ENCODE peak calls at places on chromosome 17, in ten cellular contexts. One of them, this sample, is unnamed.
A peak's percentile ranks its signal among the peaks of the same experiment; 100 is the strongest.

GRCh38 chr17:82836823-82837357 is 2.9 kb downstream of the ZNF750 start:
- DNase-seq in lung: no peak
- DNase-seq in upper lobe of right lung: peak; percentile 39
- DNase-seq in neural progenitor cell: peak; percentile 37
- DNase-seq in stomach: no peak
- DNase-seq in A549: no peak
- DNase-seq in brain microvascular endothelial cell: no peak
- DNase-seq in left ventricle myocardium inferior: no peak
- DNase-seq in A673: no peak
- DNase-seq in transverse colon: no peak
- DNase-seq in this sample: no peak

GRCh38 chr17:63395075-63395815 is 50.9 kb downstream of the CYB561 start:
- DNase-seq in lung: no peak
- DNase-seq in upper lobe of right lung: no peak
- DNase-seq in neural progenitor cell: no peak
- DNase-seq in stomach: no peak
- DNase-seq in A549: no peak
- DNase-seq in brain microvascular endothelial cell: peak; percentile 47
- DNase-seq in left ventricle myocardium inferior: no peak
- DNase-seq in A673: no peak
- DNase-seq in transverse colon: no peak
- DNase-seq in this sample: peak; percentile 27

GRCh38 chr17:46788300-46788699 is 30.2 kb downstream of the WNT3 start:
- DNase-seq in lung: no peak
- DNase-seq in upper lobe of right lung: no peak
- DNase-seq in neural progenitor cell: no peak
- DNase-seq in stomach: no peak
- DNase-seq in A549: no peak
- DNase-seq in brain microvascular endothelial cell: no peak
- DNase-seq in left ventricle myocardium inferior: no peak
- DNase-seq in A673: no peak
- DNase-seq in transverse colon: no peak
- DNase-seq in this sample: no peak

GRCh38 chr17:77489898-77490265 is 349.1 kb downstream of the SEC14L1 start:
- DNase-seq in lung: no peak
- DNase-seq in upper lobe of right lung: peak; percentile 68
- DNase-seq in neural progenitor cell: no peak
- DNase-seq in stomach: peak; percentile 86
- DNase-seq in A549: no peak
- DNase-seq in brain microvascular endothelial cell: no peak
- DNase-seq in left ventricle myocardium inferior: peak; percentile 92
- DNase-seq in A673: no peak
- DNase-seq in transverse colon: peak; percentile 62
- DNase-seq in this sample: peak; percentile 91

GRCh38 chr17:60989846-60990245 is 312.2 kb downstream of the BCAS3 start:
- DNase-seq in lung: no peak
- DNase-seq in upper lobe of right lung: no peak
- DNase-seq in neural progenitor cell: no peak
- DNase-seq in stomach: no peak
- DNase-seq in A549: no peak
- DNase-seq in brain microvascular endothelial cell: no peak
- DNase-seq in left ventricle myocardium inferior: no peak
- DNase-seq in A673: no peak
- DNase-seq in transverse colon: no peak
- DNase-seq in this sample: no peak

GRCh38 chr17:76524598-76525512 is 12.7 kb downstream of the CYGB start:
- DNase-seq in lung: peak; percentile 52
- DNase-seq in upper lobe of right lung: no peak
- DNase-seq in neural progenitor cell: no peak
- DNase-seq in stomach: peak; percentile 84
- DNase-seq in A549: peak; percentile 61
- DNase-seq in brain microvascular endothelial cell: no peak
- DNase-seq in left ventricle myocardium inferior: peak; percentile 81
- DNase-seq in A673: no peak
- DNase-seq in transverse colon: peak; percentile 43
- DNase-seq in this sample: peak; percentile 65

GRCh38 chr17:78032166-78032565 is 73.7 kb downstream of the TNRC6C start:
- DNase-seq in lung: no peak
- DNase-seq in upper lobe of right lung: no peak
- DNase-seq in neural progenitor cell: no peak
- DNase-seq in stomach: no peak
- DNase-seq in A549: no peak
- DNase-seq in brain microvascular endothelial cell: peak; percentile 22
- DNase-seq in left ventricle myocardium inferior: no peak
- DNase-seq in A673: no peak
- DNase-seq in transverse colon: no peak
- DNase-seq in this sample: no peak

GRCh38 chr17:65916425-65916824 is 275.5 kb downstream of the CEP112 start:
- DNase-seq in lung: no peak
- DNase-seq in upper lobe of right lung: no peak
- DNase-seq in neural progenitor cell: no peak
- DNase-seq in stomach: no peak
- DNase-seq in A549: no peak
- DNase-seq in brain microvascular endothelial cell: no peak
- DNase-seq in left ventricle myocardium inferior: no peak
- DNase-seq in A673: no peak
- DNase-seq in transverse colon: no peak
- DNase-seq in this sample: no peak

GRCh38 chr17:75406222-75406615 is 741 bp upstream of the GRB2 start:
- DNase-seq in lung: no peak
- DNase-seq in upper lobe of right lung: no peak
- DNase-seq in neural progenitor cell: peak; percentile 28
- DNase-seq in stomach: no peak
- DNase-seq in A549: no peak
- DNase-seq in brain microvascular endothelial cell: no peak
- DNase-seq in left ventricle myocardium inferior: no peak
- DNase-seq in A673: no peak
- DNase-seq in transverse colon: no peak
- DNase-seq in this sample: no peak

GRCh38 chr17:67376509-67376891 is 581 bp upstream of the PITPNC1 start:
- DNase-seq in lung: no peak
- DNase-seq in upper lobe of right lung: no peak
- DNase-seq in neural progenitor cell: no peak
- DNase-seq in stomach: peak; percentile 43
- DNase-seq in A549: no peak
- DNase-seq in brain microvascular endothelial cell: peak; percentile 34
- DNase-seq in left ventricle myocardium inferior: no peak
- DNase-seq in A673: no peak
- DNase-seq in transverse colon: peak; percentile 21
- DNase-seq in this sample: no peak

GRCh38 chr17:82548681-82549303 is 29.3 kb downstream of the FOXK2 start:
- DNase-seq in lung: peak; percentile 47
- DNase-seq in upper lobe of right lung: no peak
- DNase-seq in neural progenitor cell: no peak
- DNase-seq in stomach: no peak
- DNase-seq in A549: no peak
- DNase-seq in brain microvascular endothelial cell: no peak
- DNase-seq in left ventricle myocardium inferior: peak; percentile 43
- DNase-seq in A673: no peak
- DNase-seq in transverse colon: peak; percentile 66
- DNase-seq in this sample: no peak

GRCh38 chr17:49501496-49501895 is 6.4 kb downstream of the NGFR start:
- DNase-seq in lung: no peak
- DNase-seq in upper lobe of right lung: no peak
- DNase-seq in neural progenitor cell: no peak
- DNase-seq in stomach: no peak
- DNase-seq in A549: no peak
- DNase-seq in brain microvascular endothelial cell: no peak
- DNase-seq in left ventricle myocardium inferior: no peak
- DNase-seq in A673: no peak
- DNase-seq in transverse colon: no peak
- DNase-seq in this sample: no peak

GRCh38 chr17:56167491-56167890 is 14.2 kb downstream of the ANKFN1 start:
- DNase-seq in lung: no peak
- DNase-seq in upper lobe of right lung: no peak
- DNase-seq in neural progenitor cell: no peak
- DNase-seq in stomach: no peak
- DNase-seq in A549: no peak
- DNase-seq in brain microvascular endothelial cell: no peak
- DNase-seq in left ventricle myocardium inferior: no peak
- DNase-seq in A673: no peak
- DNase-seq in transverse colon: no peak
- DNase-seq in this sample: no peak

GRCh38 chr17:80696456-80696855 is 151.8 kb downstream of the RPTOR start:
- DNase-seq in lung: no peak
- DNase-seq in upper lobe of right lung: no peak
- DNase-seq in neural progenitor cell: no peak
- DNase-seq in stomach: no peak
- DNase-seq in A549: no peak
- DNase-seq in brain microvascular endothelial cell: no peak
- DNase-seq in left ventricle myocardium inferior: no peak
- DNase-seq in A673: no peak
- DNase-seq in transverse colon: no peak
- DNase-seq in this sample: no peak

GRCh38 chr17:70478883-70479282 is 309.6 kb downstream of the KCNJ2 start:
- DNase-seq in lung: no peak
- DNase-seq in upper lobe of right lung: no peak
- DNase-seq in neural progenitor cell: no peak
- DNase-seq in stomach: no peak
- DNase-seq in A549: no peak
- DNase-seq in brain microvascular endothelial cell: no peak
- DNase-seq in left ventricle myocardium inferior: peak; percentile 14
- DNase-seq in A673: no peak
- DNase-seq in transverse colon: no peak
- DNase-seq in this sample: no peak

GRCh38 chr17:73255671-73256181 is 6.0 kb downstream of the CPSF4L start:
- DNase-seq in lung: no peak
- DNase-seq in upper lobe of right lung: no peak
- DNase-seq in neural progenitor cell: peak; percentile 78
- DNase-seq in stomach: peak; percentile 51
- DNase-seq in A549: peak; percentile 62
- DNase-seq in brain microvascular endothelial cell: peak; percentile 25
- DNase-seq in left ventricle myocardium inferior: peak; percentile 50
- DNase-seq in A673: peak; percentile 53
- DNase-seq in transverse colon: peak; percentile 59
- DNase-seq in this sample: peak; percentile 64

GRCh38 chr17:79658811-79659207 is 48.0 kb upstream of the RBFOX3 start:
- DNase-seq in lung: no peak
- DNase-seq in upper lobe of right lung: no peak
- DNase-seq in neural progenitor cell: peak; percentile 77
- DNase-seq in stomach: no peak
- DNase-seq in A549: peak; percentile 76
- DNase-seq in brain microvascular endothelial cell: peak; percentile 7
- DNase-seq in left ventricle myocardium inferior: no peak
- DNase-seq in A673: peak; percentile 32
- DNase-seq in transverse colon: peak; percentile 26
- DNase-seq in this sample: no peak
- TF ChIP-seq CTCF in lung: peak; percentile 24
- TF ChIP-seq CTCF in upper lobe of right lung: peak; percentile 39
- TF ChIP-seq CTCF in neural progenitor cell: peak; percentile 72
- TF ChIP-seq CTCF in stomach: peak; percentile 15
- TF ChIP-seq CTCF in A549: peak; percentile 57
- TF ChIP-seq CTCF in brain microvascular endothelial cell: peak; percentile 68
- TF ChIP-seq CTCF in left ventricle myocardium inferior: peak; percentile 52
- TF ChIP-seq CTCF in A673: peak; percentile 62
- TF ChIP-seq CTCF in transverse colon: peak; percentile 28
- TF ChIP-seq CTCF in this sample: peak; percentile 38

GRCh38 chr17:58329808-58330543 is 1.4 kb upstream of the TSPOAP1 start:
- DNase-seq in lung: no peak
- DNase-seq in upper lobe of right lung: no peak
- DNase-seq in neural progenitor cell: no peak
- DNase-seq in stomach: no peak
- DNase-seq in A549: no peak
- DNase-seq in brain microvascular endothelial cell: no peak
- DNase-seq in left ventricle myocardium inferior: no peak
- DNase-seq in A673: no peak
- DNase-seq in transverse colon: no peak
- DNase-seq in this sample: no peak
- H3K27ac ChIP-seq in lung: peak overlapping the region; percentile 20
- H3K27ac ChIP-seq in upper lobe of right lung: peak overlapping the region; percentile 92
- H3K27ac ChIP-seq in neural progenitor cell: no peak overlapping the region
- H3K27ac ChIP-seq in stomach: no peak overlapping the region
- H3K27ac ChIP-seq in A549: no peak overlapping the region
- H3K27ac ChIP-seq in brain microvascular endothelial cell: no peak overlapping the region
- H3K27ac ChIP-seq in left ventricle myocardium inferior: no peak overlapping the region
- H3K27ac ChIP-seq in A673: no peak overlapping the region
- H3K27ac ChIP-seq in transverse colon: no peak overlapping the region
- H3K27ac ChIP-seq in this sample: no peak overlapping the region

DNA sequence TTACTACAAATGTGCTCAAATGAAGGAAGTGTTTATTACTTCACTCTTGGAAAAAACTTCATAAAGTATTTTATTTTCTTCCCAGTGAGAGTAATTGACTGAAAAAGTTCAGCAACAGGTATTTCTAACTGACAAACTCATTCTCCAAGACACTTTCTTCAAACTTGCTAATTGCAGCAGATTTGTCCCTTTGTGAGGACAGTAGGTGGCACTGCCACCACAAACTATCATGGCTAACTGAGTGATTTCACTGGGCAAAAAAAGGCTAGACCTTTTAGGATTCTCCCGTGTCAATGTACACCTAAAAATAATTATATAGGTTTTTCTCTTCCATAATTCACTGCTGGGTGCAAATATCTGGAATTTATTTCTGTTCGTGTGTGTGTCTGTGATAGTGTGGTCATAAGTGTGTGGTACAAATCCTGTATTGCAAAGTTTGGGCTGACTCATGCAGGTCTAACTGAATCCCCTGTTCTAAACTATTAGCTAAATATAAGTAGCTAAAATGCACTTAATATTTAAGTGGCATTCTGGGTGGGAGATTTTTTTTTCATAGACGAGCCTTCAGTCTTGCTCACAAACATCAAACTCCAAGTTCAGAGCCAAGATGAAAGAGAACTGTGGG is 3.9 kb downstream of the HS3ST3A1 start:
- DNase-seq in lung: no peak
- DNase-seq in upper lobe of right lung: no peak
- DNase-seq in neural progenitor cell: peak; percentile 65
- DNase-seq in stomach: no peak
- DNase-seq in A549: peak; percentile 59
- DNase-seq in brain microvascular endothelial cell: no peak
- DNase-seq in left ventricle myocardium inferior: no peak
- DNase-seq in A673: peak; percentile 33
- DNase-seq in transverse colon: peak; percentile 14
- DNase-seq in this sample: peak; percentile 18
- H3K4me3 ChIP-seq in lung: no peak overlapping the region
- H3K4me3 ChIP-seq in upper lobe of right lung: no peak overlapping the region
- H3K4me3 ChIP-seq in neural progenitor cell: no peak overlapping the region
- H3K4me3 ChIP-seq in stomach: no peak overlapping the region
- H3K4me3 ChIP-seq in A549: no peak overlapping the region
- H3K4me3 ChIP-seq in brain microvascular endothelial cell: peak overlapping the region; percentile 90
- H3K4me3 ChIP-seq in left ventricle myocardium inferior: no peak overlapping the region
- H3K4me3 ChIP-seq in A673: no peak overlapping the region
- H3K4me3 ChIP-seq in transverse colon: no peak overlapping the region
- H3K4me3 ChIP-seq in this sample: no peak overlapping the region

DNA sequence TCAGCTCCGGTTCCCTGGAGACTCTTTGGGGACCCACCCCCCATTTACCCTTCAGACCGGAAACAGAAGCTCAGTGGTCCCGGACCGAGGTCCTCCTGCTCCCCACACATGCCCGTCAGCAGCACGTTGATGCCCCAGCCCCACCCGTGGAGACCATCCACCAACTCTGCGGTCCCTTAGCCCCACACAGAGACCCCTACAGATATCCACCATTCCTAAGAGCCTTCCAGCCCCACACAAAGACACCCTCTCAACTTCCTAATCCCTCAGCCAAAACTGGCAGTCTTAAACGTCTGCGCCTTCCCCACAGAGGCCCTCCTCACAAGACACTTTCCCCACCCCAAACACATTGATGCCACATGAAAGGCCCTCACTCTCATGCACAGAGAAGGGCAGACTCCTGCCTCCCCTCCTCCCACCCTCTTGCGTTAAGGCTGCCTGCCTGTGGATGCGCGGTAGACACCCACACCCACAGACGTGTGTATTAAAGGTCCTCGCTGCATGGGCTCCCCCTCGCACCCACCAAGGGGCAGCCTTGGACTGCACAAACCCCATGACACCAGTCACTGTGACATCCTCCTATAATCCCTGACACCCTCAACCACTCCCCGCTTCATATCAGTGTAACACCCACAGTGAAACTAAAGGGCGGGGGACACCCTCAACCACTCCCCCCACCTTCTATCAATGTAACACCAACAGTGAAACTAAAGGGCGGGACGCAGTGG is 58.2 kb upstream of the RPH3AL start:
- DNase-seq in lung: no peak
- DNase-seq in upper lobe of right lung: no peak
- DNase-seq in neural progenitor cell: peak; percentile 56
- DNase-seq in stomach: no peak
- DNase-seq in A549: peak; percentile 42
- DNase-seq in brain microvascular endothelial cell: no peak
- DNase-seq in left ventricle myocardium inferior: no peak
- DNase-seq in A673: peak; percentile 48
- DNase-seq in transverse colon: peak; percentile 30
- DNase-seq in this sample: no peak
- TF ChIP-seq CTCF in lung: no peak
- TF ChIP-seq CTCF in upper lobe of right lung: no peak
- TF ChIP-seq CTCF in neural progenitor cell: no peak
- TF ChIP-seq CTCF in stomach: no peak
- TF ChIP-seq CTCF in A549: no peak
- TF ChIP-seq CTCF in brain microvascular endothelial cell: peak; percentile 22
- TF ChIP-seq CTCF in left ventricle myocardium inferior: no peak
- TF ChIP-seq CTCF in A673: no peak
- TF ChIP-seq CTCF in transverse colon: no peak
- TF ChIP-seq CTCF in this sample: no peak

This sample was measured in heart right ventricle.